ENCODE peak calls at places on chromosomes 7 and 10, in six cellular contexts. One of them, this sample, is unnamed.

GRCh38 chr10:97731346-97732051 is 5.4 kb upstream of the ZFYVE27 start:
- DNase-seq in stimulated activated CD4-positive, alpha-beta T cell treated with anti-CD3 and anti-CD28 coated beads, Interleukin-12 subunit alpha, Interleukin-12 subunit beta, amount 100 ng/mL, for 48 hours: no peak
- DNase-seq in occipital lobe: peak
- DNase-seq in fibroblast of mammary gland: peak
- DNase-seq in G401: peak
- DNase-seq in esophagus muscularis mucosa: no peak
- DNase-seq in this sample: peak

GRCh38 chr7:130369110-130369711 is 11.1 kb upstream of the CPA1 start:
- DNase-seq in G401: no peak
- DNase-seq in occipital lobe: no peak
- DNase-seq in esophagus muscularis mucosa: no peak
- DNase-seq in fibroblast of mammary gland: peak
- DNase-seq in stimulated activated CD4-positive, alpha-beta T cell treated with anti-CD3 and anti-CD28 coated beads, Interleukin-12 subunit alpha, Interleukin-12 subunit beta, amount 100 ng/mL, for 48 hours: no peak
- DNase-seq in this sample: peak

GRCh38 chr7:83684928-83685327 is 36.0 kb upstream of the SEMA3E start:
- DNase-seq in esophagus muscularis mucosa: no peak
- DNase-seq in stimulated activated CD4-positive, alpha-beta T cell treated with anti-CD3 and anti-CD28 coated beads, Interleukin-12 subunit alpha, Interleukin-12 subunit beta, amount 100 ng/mL, for 48 hours: no peak
- DNase-seq in G401: no peak
- DNase-seq in fibroblast of mammary gland: no peak
- DNase-seq in occipital lobe: no peak
- DNase-seq in this sample: no peak

GRCh38 chr10:43237631-43238446 is 29.0 kb downstream of the RASGEF1A start:
- DNase-seq in esophagus muscularis mucosa: no peak
- DNase-seq in G401: no peak
- DNase-seq in fibroblast of mammary gland: no peak
- DNase-seq in occipital lobe: no peak
- DNase-seq in stimulated activated CD4-positive, alpha-beta T cell treated with anti-CD3 and anti-CD28 coated beads, Interleukin-12 subunit alpha, Interleukin-12 subunit beta, amount 100 ng/mL, for 48 hours: no peak
- DNase-seq in this sample: no peak

GRCh38 chr7:50496541-50496940 is 46.4 kb upstream of the FIGNL1 start:
- DNase-seq in G401: no peak
- DNase-seq in esophagus muscularis mucosa: peak
- DNase-seq in fibroblast of mammary gland: no peak
- DNase-seq in occipital lobe: no peak
- DNase-seq in stimulated activated CD4-positive, alpha-beta T cell treated with anti-CD3 and anti-CD28 coated beads, Interleukin-12 subunit alpha, Interleukin-12 subunit beta, amount 100 ng/mL, for 48 hours: no peak
- DNase-seq in this sample: no peak

GRCh38 chr10:91117496-91117895 is 103.0 kb upstream of the PCGF5 start:
- DNase-seq in occipital lobe: no peak
- DNase-seq in esophagus muscularis mucosa: no peak
- DNase-seq in fibroblast of mammary gland: no peak
- DNase-seq in stimulated activated CD4-positive, alpha-beta T cell treated with anti-CD3 and anti-CD28 coated beads, Interleukin-12 subunit alpha, Interleukin-12 subunit beta, amount 100 ng/mL, for 48 hours: no peak
- DNase-seq in G401: no peak
- DNase-seq in this sample: no peak

GRCh38 chr10:33122014-33122788 is 164.2 kb upstream of the ITGB1 start:
- DNase-seq in stimulated activated CD4-positive, alpha-beta T cell treated with anti-CD3 and anti-CD28 coated beads, Interleukin-12 subunit alpha, Interleukin-12 subunit beta, amount 100 ng/mL, for 48 hours: no peak
- DNase-seq in esophagus muscularis mucosa: no peak
- DNase-seq in occipital lobe: no peak
- DNase-seq in fibroblast of mammary gland: peak
- DNase-seq in G401: no peak
- DNase-seq in this sample: no peak

GRCh38 chr10:73917566-73918305 is 6.8 kb downstream of the PLAU start:
- DNase-seq in esophagus muscularis mucosa: no peak
- DNase-seq in G401: no peak
- DNase-seq in occipital lobe: no peak
- DNase-seq in stimulated activated CD4-positive, alpha-beta T cell treated with anti-CD3 and anti-CD28 coated beads, Interleukin-12 subunit alpha, Interleukin-12 subunit beta, amount 100 ng/mL, for 48 hours: no peak
- DNase-seq in fibroblast of mammary gland: no peak
- DNase-seq in this sample: no peak

GRCh38 chr10:74794531-74794930 is 31.9 kb upstream of the KAT6B start:
- DNase-seq in esophagus muscularis mucosa: no peak
- DNase-seq in occipital lobe: no peak
- DNase-seq in G401: no peak
- DNase-seq in fibroblast of mammary gland: no peak
- DNase-seq in stimulated activated CD4-positive, alpha-beta T cell treated with anti-CD3 and anti-CD28 coated beads, Interleukin-12 subunit alpha, Interleukin-12 subunit beta, amount 100 ng/mL, for 48 hours: no peak
- DNase-seq in this sample: no peak

GRCh38 chr7:1940402-1940786 is 270.3 kb downstream of the ELFN1 start:
- DNase-seq in occipital lobe: peak
- DNase-seq in G401: no peak
- DNase-seq in stimulated activated CD4-positive, alpha-beta T cell treated with anti-CD3 and anti-CD28 coated beads, Interleukin-12 subunit alpha, Interleukin-12 subunit beta, amount 100 ng/mL, for 48 hours: peak
- DNase-seq in fibroblast of mammary gland: peak
- DNase-seq in esophagus muscularis mucosa: no peak
- DNase-seq in this sample: peak

GRCh38 chr7:18849130-18849529 is 268.3 kb downstream of the TWIST1 start:
- DNase-seq in stimulated activated CD4-positive, alpha-beta T cell treated with anti-CD3 and anti-CD28 coated beads, Interleukin-12 subunit alpha, Interleukin-12 subunit beta, amount 100 ng/mL, for 48 hours: no peak
- DNase-seq in esophagus muscularis mucosa: no peak
- DNase-seq in occipital lobe: no peak
- DNase-seq in G401: no peak
- DNase-seq in fibroblast of mammary gland: no peak
- DNase-seq in this sample: no peak

GRCh38 chr7:24732646-24733413 is 24.4 kb downstream of the GSDME start:
- DNase-seq in G401: no peak
- DNase-seq in stimulated activated CD4-positive, alpha-beta T cell treated with anti-CD3 and anti-CD28 coated beads, Interleukin-12 subunit alpha, Interleukin-12 subunit beta, amount 100 ng/mL, for 48 hours: no peak
- DNase-seq in occipital lobe: no peak
- DNase-seq in esophagus muscularis mucosa: peak
- DNase-seq in fibroblast of mammary gland: peak
- DNase-seq in this sample: no peak

GRCh38 chr7:78489423-78489822 is 690.9 kb downstream of the PHTF2 start:
- DNase-seq in fibroblast of mammary gland: no peak
- DNase-seq in stimulated activated CD4-positive, alpha-beta T cell treated with anti-CD3 and anti-CD28 coated beads, Interleukin-12 subunit alpha, Interleukin-12 subunit beta, amount 100 ng/mL, for 48 hours: no peak
- DNase-seq in esophagus muscularis mucosa: no peak
- DNase-seq in occipital lobe: no peak
- DNase-seq in G401: no peak
- DNase-seq in this sample: no peak

GRCh38 chr7:14676896-14677295 is 225.7 kb downstream of the DGKB start:
- DNase-seq in esophagus muscularis mucosa: no peak
- DNase-seq in occipital lobe: no peak
- DNase-seq in G401: no peak
- DNase-seq in stimulated activated CD4-positive, alpha-beta T cell treated with anti-CD3 and anti-CD28 coated beads, Interleukin-12 subunit alpha, Interleukin-12 subunit beta, amount 100 ng/mL, for 48 hours: no peak
- DNase-seq in fibroblast of mammary gland: no peak
- DNase-seq in this sample: no peak

GRCh38 chr10:48470893-48471805 is 133.7 kb downstream of the ARHGAP22 start:
- DNase-seq in G401: no peak
- DNase-seq in stimulated activated CD4-positive, alpha-beta T cell treated with anti-CD3 and anti-CD28 coated beads, Interleukin-12 subunit alpha, Interleukin-12 subunit beta, amount 100 ng/mL, for 48 hours: no peak
- DNase-seq in occipital lobe: no peak
- DNase-seq in fibroblast of mammary gland: peak
- DNase-seq in esophagus muscularis mucosa: no peak
- DNase-seq in this sample: no peak

GRCh38 chr10:7518693-7519092 is 107.9 kb upstream of the SFMBT2 start:
- DNase-seq in esophagus muscularis mucosa: no peak
- DNase-seq in occipital lobe: no peak
- DNase-seq in G401: no peak
- DNase-seq in stimulated activated CD4-positive, alpha-beta T cell treated with anti-CD3 and anti-CD28 coated beads, Interleukin-12 subunit alpha, Interleukin-12 subunit beta, amount 100 ng/mL, for 48 hours: no peak
- DNase-seq in fibroblast of mammary gland: no peak
- DNase-seq in this sample: no peak

GRCh38 chr7:134618756-134619530 is 27.7 kb upstream of the BPGM start:
- DNase-seq in esophagus muscularis mucosa: no peak
- DNase-seq in fibroblast of mammary gland: peak
- DNase-seq in stimulated activated CD4-positive, alpha-beta T cell treated with anti-CD3 and anti-CD28 coated beads, Interleukin-12 subunit alpha, Interleukin-12 subunit beta, amount 100 ng/mL, for 48 hours: no peak
- DNase-seq in occipital lobe: no peak
- DNase-seq in G401: no peak
- DNase-seq in this sample: no peak

This sample was measured in HL-60.